ENCODE peak calls at places on chromosomes 6 and 20, in six cellular contexts. V, Y, L, C, E and Z are unnamed samples.

GRCh38 chr20:12925863-12926547 is 82.8 kb upstream of the SPTLC3 start:
- DNase-seq in C (no peak), V (no peak), E (no peak), L (no peak), Y (no peak), Z (no peak)

GRCh38 chr6:30200551-30201281 is 12.5 kb downstream of the TRIM26 start:
- DNase-seq in E (no peak), Y (no peak), V (no peak), L (no peak), C (no peak), Z (peak)

GRCh38 chr6:7129784-7130569 is 22.2 kb downstream of the RREB1 start:
- DNase-seq in L (peak), Y (no peak), V (peak), E (no peak), C (no peak), Z (peak)

GRCh38 chr6:109082178-109082577 is 12.5 kb downstream of the SESN1 start:
- DNase-seq in E (no peak), V (peak), C (no peak), L (no peak), Y (no peak), Z (no peak)

GRCh38 chr6:138795809-138796469 is at the start of gene ECT2L:
- DNase-seq in E (no peak), Y (peak), V (peak), C (no peak), L (no peak), Z (no peak)

GRCh38 chr6:163955131-163955530 is 540.6 kb downstream of the QKI start:
- DNase-seq in V (peak), C (no peak), L (peak), E (peak), Y (no peak), Z (no peak)

GRCh38 chr20:49394757-49395156 is 87.7 kb downstream of the KCNB1 start:
- DNase-seq in C (no peak), V (no peak), L (no peak), E (no peak), Y (no peak), Z (no peak)

GRCh38 chr6:49423817-49424216 is 39.2 kb downstream of the MMUT start:
- DNase-seq in Y (no peak), L (peak), E (no peak), C (no peak), V (peak), Z (no peak)

GRCh38 chr6:23547851-23548250 is 578.2 kb upstream of the NRSN1 start:
- DNase-seq in L (no peak), V (peak), E (no peak), Y (no peak), C (no peak), Z (no peak)

GRCh38 chr6:11496152-11497060 is 41.1 kb upstream of the TMEM170B start:
- DNase-seq in Y (peak), E (peak), L (peak), V (peak), C (peak), Z (peak)

GRCh38 chr6:132272776-132273175 is 128.5 kb downstream of the MOXD1 start:
- DNase-seq in C (no peak), E (no peak), Y (no peak), L (no peak), V (no peak), Z (no peak)

GRCh38 chr6:8743146-8743745 is 307.9 kb upstream of the SLC35B3 start:
- DNase-seq in C (no peak), E (no peak), L (no peak), Y (no peak), V (no peak), Z (no peak)

GRCh38 chr6:144149558-144149893 is 791 bp upstream of the STX11 start:
- DNase-seq in E (no peak), L (no peak), V (no peak), Y (no peak), C (no peak), Z (no peak)

GRCh38 chr20:62477669-62478450 is 2.1 kb upstream of the GATA5 start:
- DNase-seq in C (no peak), E (no peak), L (no peak), Y (no peak), V (no peak), Z (no peak)

GRCh38 chr6:41698350-41698781 is 37.0 kb downstream of the TFEB start:
- DNase-seq in C (no peak), V (no peak), L (no peak), Y (peak), E (peak), Z (no peak)

GRCh38 chr6:159826968-159827647 is 27.0 kb downstream of the PNLDC1 start:
- DNase-seq in L (no peak), C (no peak), E (no peak), Y (no peak), V (no peak), Z (no peak)

GRCh38 chr20:51641866-51642265 is 99.3 kb upstream of the NFATC2 start:
- DNase-seq in L (no peak), V (no peak), C (no peak), Y (no peak), E (no peak), Z (no peak)

GRCh38 chr6:5746392-5747140 is 260.2 kb downstream of the NRN1 start:
- DNase-seq in Y (no peak), V (peak), E (no peak), C (no peak), L (no peak), Z (no peak)

GRCh38 chr20:44133424-44133823 is 53.6 kb downstream of the JPH2 start:
- DNase-seq in L (no peak), E (no peak), Y (no peak), V (no peak), C (no peak), Z (no peak)

GRCh38 chr6:157994126-157994795 is 12.6 kb downstream of the SYNJ2 start:
- DNase-seq in V (no peak), C (no peak), L (no peak), E (no peak), Y (no peak), Z (peak)

GRCh38 chr6:112466378-112467151 is 119.4 kb downstream of the RFPL4B start:
- DNase-seq in E (no peak), L (peak), Y (no peak), C (no peak), V (peak), Z (no peak)

GRCh38 chr6:128554302-128554701 is 33.9 kb upstream of the PTPRK start:
- DNase-seq in C (no peak), L (no peak), V (peak), E (no peak), Y (no peak), Z (no peak)

GRCh38 chr6:133568970-133569889 is 319.7 kb upstream of the TCF21 start:
- DNase-seq in E (peak), V (peak), C (no peak), L (peak), Y (peak), Z (no peak)

GRCh38 chr6:97465877-97466710 is 183.1 kb upstream of the MMS22L start:
- DNase-seq in Y (no peak), V (no peak), E (no peak), L (no peak), C (no peak), Z (no peak)

GRCh38 chr6:41073203-41073967 is 611 bp downstream of the NFYA start:
- DNase-seq in C (peak), V (peak), E (no peak), Y (peak), L (peak), Z (peak)

GRCh38 chr6:41728073-41728936 is 7.1 kb downstream of the TFEB start:
- DNase-seq in Y (no peak), E (no peak), C (no peak), L (no peak), V (no peak), Z (no peak)

GRCh38 chr6:168157272-168158007 is 78.4 kb upstream of the FRMD1 start:
- DNase-seq in E (peak), L (peak), C (no peak), V (peak), Y (no peak), Z (no peak)

GRCh38 chr6:107655245-107655644 is 165.3 kb downstream of the SOBP start:
- DNase-seq in Y (no peak), E (no peak), L (no peak), V (no peak), C (no peak), Z (no peak)
- TF ChIP-seq CTCF in Y (no peak), E (peak), L (no peak), V (peak), C (no peak), Z (no peak)

GRCh38 chr6:25312034-25312620 is 33.0 kb downstream of the CARMIL1 start:
- DNase-seq in C (no peak), E (no peak), L (peak), V (peak), Y (no peak), Z (no peak)

GRCh38 chr6:25315194-25315593 is 36.0 kb downstream of the CARMIL1 start:
- DNase-seq in V (no peak), E (no peak), Y (no peak), C (no peak), L (no peak), Z (no peak)

GRCh38 chr6:25314776-25315175 is 35.6 kb downstream of the CARMIL1 start:
- DNase-seq in Y (no peak), C (no peak), L (no peak), V (no peak), E (no peak), Z (no peak)

GRCh38 chr6:25311251-25311910 is 32.2 kb downstream of the CARMIL1 start:
- DNase-seq in L (peak), Y (no peak), C (no peak), E (no peak), V (peak), Z (no peak)

DNA sequence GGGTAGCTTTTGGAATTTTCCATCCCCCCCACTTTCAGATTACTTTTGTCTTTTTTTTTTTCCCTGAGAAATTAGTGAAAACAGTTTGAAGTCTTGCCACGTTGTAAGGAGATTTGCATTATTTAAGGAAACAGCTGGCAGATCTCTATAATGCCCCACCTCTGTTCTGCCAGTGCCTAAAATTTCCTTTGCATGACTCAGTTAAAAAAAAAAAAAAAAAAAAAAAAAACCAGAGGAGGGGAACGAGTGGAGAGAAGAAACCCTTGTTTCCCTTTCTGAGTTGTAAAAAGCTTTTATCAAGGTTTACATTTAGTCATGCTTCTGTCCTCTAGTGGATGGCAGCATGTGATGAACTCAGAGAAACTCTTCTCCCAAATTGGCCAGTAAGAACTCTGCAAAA is 33.5 kb downstream of the CARMIL1 start:
- DNase-seq in V (peak), C (no peak), Y (no peak), L (peak), E (no peak), Z (no peak)
- TF ChIP-seq CTCF in V (peak), C (no peak), Y (no peak), L (peak), E (peak), Z (no peak)

GRCh38 chr6:35742842-35743241 is 6.0 kb downstream of the ARMC12 start:
- DNase-seq in E (no peak), L (no peak), C (no peak), V (no peak), Y (no peak), Z (no peak)
- TF ChIP-seq CTCF in E (no peak), L (no peak), C (no peak), V (no peak), Y (no peak), Z (no peak)

GRCh38 chr6:20932284-20932683 is 398.0 kb downstream of the CDKAL1 start:
- DNase-seq in V (no peak), L (no peak), E (no peak), Y (no peak), C (no peak), Z (no peak)

GRCh38 chr6:20939161-20939775 is 405.0 kb downstream of the CDKAL1 start:
- DNase-seq in Y (no peak), V (no peak), C (no peak), L (no peak), E (no peak), Z (no peak)

GRCh38 chr6:20933057-20933792 is 399.0 kb downstream of the CDKAL1 start:
- DNase-seq in V (no peak), C (no peak), Y (no peak), E (no peak), L (no peak), Z (no peak)

GRCh38 chr6:20931772-20932171 is 397.5 kb downstream of the CDKAL1 start:
- DNase-seq in E (no peak), V (no peak), C (no peak), Y (no peak), L (no peak), Z (no peak)

GRCh38 chr6:20936949-20937348 is 402.7 kb downstream of the CDKAL1 start:
- DNase-seq in Y (no peak), L (no peak), C (no peak), E (no peak), V (no peak), Z (no peak)
- TF ChIP-seq CTCF in Y (no peak), L (no peak), C (no peak), E (no peak), V (no peak), Z (no peak)

GRCh38 chr20:8398289-8399051 is 266.4 kb downstream of the PLCB1 start:
- DNase-seq in E (no peak), Y (no peak), L (no peak), V (no peak), C (no peak), Z (no peak)
- TF ChIP-seq CTCF in E (no peak), Y (no peak), L (no peak), V (no peak), C (no peak), Z (no peak)

DNA sequence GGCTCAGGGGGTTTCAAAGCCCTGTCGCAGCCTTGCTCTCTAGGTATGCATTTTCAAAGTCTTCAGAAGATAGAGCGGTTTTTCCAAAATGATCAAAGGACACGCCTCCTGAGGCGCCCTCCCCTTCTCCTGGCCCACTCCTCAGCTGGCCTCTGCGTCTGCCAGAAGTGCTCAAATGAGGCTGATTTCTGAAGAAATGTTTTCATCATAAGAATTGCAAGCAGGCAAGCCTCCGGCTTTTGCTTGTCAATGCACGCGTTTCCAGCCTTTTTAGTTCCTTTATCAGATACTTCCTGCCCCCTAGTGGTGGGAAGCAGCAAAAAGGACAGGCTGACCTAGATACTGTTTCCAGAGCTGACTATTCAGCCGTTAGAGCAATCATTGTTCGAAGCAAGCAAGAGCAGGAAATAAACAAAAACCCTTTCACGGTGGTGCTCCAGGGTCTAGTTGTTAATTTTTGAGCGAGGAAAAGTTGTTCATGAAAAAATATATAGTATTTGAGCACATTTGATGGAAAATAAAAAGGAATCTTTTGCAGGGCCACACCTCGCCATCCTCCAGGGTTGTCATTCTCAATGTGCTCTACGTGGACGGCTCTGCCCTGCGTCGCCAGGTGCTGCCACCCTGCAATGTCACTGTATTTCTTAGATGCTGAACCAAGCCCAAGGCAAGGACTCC is 93.4 kb upstream of the ASF1A start:
- DNase-seq in E (peak), L (peak), Y (peak), C (peak), V (peak), Z (peak)
- TF ChIP-seq CTCF in E (peak), L (peak), Y (peak), C (peak), V (peak), Z (peak)

DNA sequence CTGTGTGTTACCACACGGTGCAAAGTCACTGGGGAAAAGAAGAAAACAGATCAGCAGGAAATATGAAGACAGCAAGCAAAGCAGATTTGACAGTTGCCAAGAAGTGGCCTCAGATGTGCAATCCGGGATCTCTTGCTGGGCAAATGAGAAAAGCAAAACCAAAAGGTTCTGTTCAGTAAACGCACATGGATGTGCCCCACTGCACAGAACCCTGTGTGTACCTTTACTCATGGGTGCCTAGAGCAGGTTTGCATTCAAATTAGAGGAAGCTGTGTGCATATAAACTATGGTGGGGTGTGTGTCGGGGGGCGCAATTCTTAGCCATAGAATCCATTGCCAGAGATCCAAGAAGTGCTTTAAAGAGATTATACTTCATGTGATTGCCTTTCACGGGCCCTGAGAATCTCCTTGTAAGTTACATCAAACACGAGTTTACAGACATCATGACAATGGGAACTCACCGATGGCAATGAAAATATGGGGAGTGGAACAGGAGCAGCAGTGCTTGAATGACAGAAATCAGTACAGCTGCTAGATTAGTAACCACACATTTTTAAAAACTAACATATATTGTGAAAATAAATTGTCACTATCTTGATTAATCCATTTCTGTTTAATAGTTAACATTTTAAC is 154.3 kb downstream of the ADGRG6 start:
- DNase-seq in L (no peak), E (no peak), C (no peak), V (no peak), Y (no peak), Z (no peak)
- TF ChIP-seq CTCF in L (no peak), E (no peak), C (no peak), V (no peak), Y (no peak), Z (no peak)